ENCODE peak calls at places on chromosomes 16 and 17, in five cellular contexts. T is colonic mucosa; O is CD8-positive, alpha-beta T cell; Z is adrenal gland; U is CD4-positive, alpha-beta T cell. V is an unnamed sample.

GRCh38 chr16:88453621-88454314 is 688 bp downstream of the ZFPM1 start:
- DNase-seq in T (peak), O (peak), Z (peak), U (no peak), V (peak)

GRCh38 chr17:80117491-80118401 is 16.4 kb downstream of the GAA start:
- DNase-seq in T (no peak), O (no peak), Z (no peak), U (no peak), V (no peak)

GRCh38 chr17:31274252-31274651 is 22.8 kb downstream of the OMG start:
- DNase-seq in T (no peak), O (no peak), Z (no peak), U (no peak), V (peak)

GRCh38 chr16:17529982-17530760 is 59.4 kb upstream of the XYLT1 start:
- DNase-seq in T (no peak), O (peak), Z (no peak), U (peak), V (no peak)

GRCh38 chr16:49462989-49463371 is 89.4 kb downstream of the C16orf78 start:
- DNase-seq in T (peak), O (peak), Z (peak), U (no peak), V (no peak)

GRCh38 chr16:13873835-13874438 is 46.0 kb upstream of the ERCC4 start:
- DNase-seq in T (no peak), O (no peak), Z (no peak), U (no peak), V (peak)

GRCh38 chr16:85072947-85073346 is 39.3 kb downstream of the CIBAR2 start:
- DNase-seq in T (no peak), O (no peak), Z (no peak), U (no peak), V (no peak)

GRCh38 chr17:37816951-37817350 is 72.1 kb upstream of the HNF1B start:
- DNase-seq in T (no peak), O (no peak), Z (no peak), U (no peak), V (no peak)

GRCh38 chr16:83305092-83305491 is 502.7 kb upstream of the HSBP1 start:
- DNase-seq in T (no peak), O (no peak), Z (no peak), U (no peak), V (peak)

GRCh38 chr16:50478773-50479149 is 69.4 kb upstream of the NKD1 start:
- DNase-seq in T (peak), O (no peak), Z (no peak), U (no peak), V (no peak)

GRCh38 chr16:65772134-65772732 is 594.3 kb upstream of the CDH5 start:
- DNase-seq in T (no peak), O (no peak), Z (no peak), U (no peak), V (no peak)

GRCh38 chr17:376936-377863 is 24.6 kb upstream of the RPH3AL start:
- DNase-seq in T (no peak), O (no peak), Z (no peak), U (no peak), V (no peak)

GRCh38 chr17:71527311-71527710 is 593.5 kb upstream of the SOX9 start:
- DNase-seq in T (no peak), O (no peak), Z (no peak), U (no peak), V (peak)

GRCh38 chr17:45114117-45114932 is 18.0 kb downstream of the PLCD3 start:
- DNase-seq in T (no peak), O (no peak), Z (no peak), U (no peak), V (no peak)

GRCh38 chr17:73924083-73924482 is 279.4 kb upstream of the RPL38 start:
- DNase-seq in T (no peak), O (no peak), Z (no peak), U (no peak), V (no peak)

DNA sequence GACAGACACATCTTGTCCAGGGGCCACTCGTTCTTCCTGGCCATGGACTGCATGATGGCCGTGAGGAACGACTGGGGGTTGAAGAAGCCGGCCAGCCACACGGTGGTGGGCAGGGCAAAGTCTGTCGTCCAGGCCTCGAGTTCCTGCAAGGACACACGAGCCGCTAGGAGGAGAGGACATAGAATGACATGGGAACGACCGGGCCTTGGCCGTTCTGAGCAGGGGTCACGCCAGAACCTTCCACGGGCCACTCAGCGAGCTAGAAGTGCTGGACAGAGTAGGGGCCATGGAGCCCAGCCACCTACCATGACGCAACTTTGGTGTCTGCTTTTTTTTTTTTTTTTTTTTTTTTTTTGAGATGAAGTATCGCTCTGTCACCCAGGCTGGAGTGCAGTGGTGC is 47.0 kb downstream of the PGS1 start:
- DNase-seq in T (no peak), O (no peak), Z (no peak), U (no peak), V (no peak)
- H3K27ac ChIP-seq in T (no peak), O (no peak), Z (no peak), U (no peak), V (no peak)

GRCh38 chr17:72878975-72879660 is 213.4 kb downstream of the SLC39A11 start:
- DNase-seq in T (no peak), O (no peak), Z (no peak), U (no peak), V (peak)

GRCh38 chr17:72883351-72883750 is 209.1 kb downstream of the SLC39A11 start:
- DNase-seq in T (no peak), O (no peak), Z (no peak), U (no peak), V (no peak)

GRCh38 chr17:72877348-72877747 is 215.1 kb downstream of the SLC39A11 start:
- DNase-seq in T (no peak), O (no peak), Z (no peak), U (no peak), V (no peak)

GRCh38 chr17:72876413-72876812 is 216.1 kb downstream of the SLC39A11 start:
- DNase-seq in T (no peak), O (no peak), Z (no peak), U (no peak), V (no peak)

DNA sequence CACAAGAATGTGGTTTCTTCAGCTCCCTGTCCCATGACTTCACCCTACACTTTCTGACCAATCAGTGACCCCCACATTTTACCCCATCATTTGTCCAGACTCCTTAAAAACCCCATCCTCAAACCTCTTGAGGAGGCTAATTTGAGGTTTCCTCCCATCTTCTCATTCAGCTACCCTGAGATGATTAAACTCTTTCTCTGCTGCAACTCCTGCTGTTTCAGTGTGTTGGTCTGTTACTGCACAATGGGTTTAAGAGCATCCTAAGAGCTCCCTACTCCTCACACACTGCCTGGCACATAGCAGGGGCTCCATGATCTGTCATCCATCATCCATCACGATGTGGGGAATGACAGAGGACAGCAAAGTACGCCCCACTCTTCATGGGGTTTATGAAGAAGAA is 212.6 kb downstream of the SLC39A11 start:
- DNase-seq in T (no peak), O (no peak), Z (no peak), U (no peak), V (no peak)
- TF ChIP-seq CTCF in T (no peak), O (no peak), Z (no peak), U (no peak), V (no peak)

DNA sequence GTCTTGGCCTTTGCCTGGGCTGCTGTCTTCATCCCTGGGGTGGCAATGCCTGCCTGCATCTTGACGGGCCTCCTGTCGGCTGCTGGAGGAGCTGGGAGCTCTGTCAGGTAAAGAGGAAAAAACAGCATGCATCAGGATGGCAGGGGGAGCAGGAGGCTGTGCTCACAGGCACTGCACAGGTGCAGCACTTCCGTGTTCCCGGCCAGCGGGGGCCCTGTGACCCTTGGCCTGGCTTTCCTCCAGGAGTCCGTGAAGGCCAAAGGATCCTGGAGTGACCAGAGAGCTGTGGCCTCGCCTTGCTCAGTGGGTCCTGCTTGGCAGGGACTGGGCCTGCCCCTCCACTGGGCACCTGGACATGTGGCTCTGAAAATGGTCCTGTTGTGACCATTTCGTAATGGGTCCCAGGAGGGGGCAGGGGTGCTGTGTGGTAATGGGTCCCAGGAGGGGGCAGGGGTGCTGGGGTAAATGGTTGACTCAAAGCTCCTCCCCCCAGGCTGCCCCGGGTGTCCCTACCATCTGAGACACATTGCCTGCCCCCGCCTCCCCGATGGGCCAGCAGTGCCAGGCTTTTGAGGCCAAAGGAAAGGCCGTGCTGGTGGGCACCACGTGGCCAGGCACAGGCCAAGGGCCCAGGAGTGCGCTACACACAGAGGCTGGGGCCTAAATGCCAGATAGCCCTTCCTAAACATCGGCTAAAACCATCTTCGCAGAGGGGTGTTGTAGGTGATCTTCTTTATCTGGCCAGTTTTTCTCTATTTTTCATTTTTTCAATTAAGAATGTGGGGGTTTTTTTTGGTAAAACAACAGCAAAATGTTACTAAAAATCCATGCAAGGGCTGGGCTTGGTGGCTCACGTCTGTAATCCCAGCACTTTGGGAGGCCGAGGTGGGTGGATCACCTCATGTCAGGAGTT is 4.0 kb upstream of the FASN start:
- DNase-seq in T (no peak), O (no peak), Z (no peak), U (no peak), V (no peak)
- H3K27ac ChIP-seq in T (no peak), O (no peak), Z (no peak), U (no peak), V (no peak)

DNA sequence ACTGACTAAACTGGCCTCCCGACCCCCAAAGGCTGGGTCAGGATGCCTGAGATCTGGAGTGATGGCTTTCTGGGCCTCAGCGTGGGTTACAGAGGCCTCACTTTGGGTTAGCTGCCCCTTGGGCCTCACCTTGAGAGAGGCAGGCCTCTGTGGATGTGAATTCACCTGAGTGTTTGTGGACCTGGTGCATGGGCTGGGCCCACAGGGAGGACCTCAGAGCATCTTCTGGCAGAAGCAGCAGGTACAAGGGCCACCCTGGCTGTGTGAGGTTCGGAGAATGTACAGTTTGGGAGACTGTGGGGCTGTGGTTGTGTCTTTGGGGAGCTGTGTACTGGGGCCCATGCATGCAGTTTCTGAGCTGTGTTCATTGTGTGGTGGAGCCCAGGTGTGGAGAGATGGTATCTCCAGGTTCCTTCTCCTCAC is 18.3 kb downstream of the RARA start:
- DNase-seq in T (no peak), O (no peak), Z (no peak), U (no peak), V (no peak)
- TF ChIP-seq CTCF in T (no peak), O (no peak), Z (no peak), U (no peak), V (no peak)

GRCh38 chr17:4562000-4562969 is 1.9 kb upstream of the GGT6 start:
- DNase-seq in T (peak), O (no peak), Z (no peak), U (no peak), V (no peak)
- H3K27ac ChIP-seq in T (peak), O (no peak), Z (no peak), U (no peak), V (no peak)